ENCODE peak calls at places on chromosomes 1 and 21, in five cellular contexts. O is heart left ventricle, K is choroid plexus epithelial cell, D is psoas muscle, B is lower lobe of right lung. Q is an unnamed sample.

GRCh38 chr1:186754542-186755150 is 74.1 kb upstream of the PLA2G4A start:
- DNase-seq in K (no peak), B (no peak), O (no peak), D (no peak), Q (peak; percentile 28)

GRCh38 chr21:36282568-36283230 is 37.3 kb upstream of the MORC3 start:
- DNase-seq in B (no peak), O (no peak), D (peak; percentile 4), K (peak; percentile 17), Q (peak; percentile 88)

GRCh38 chr1:60894121-60894520 is 188.2 kb upstream of the NFIA start:
- DNase-seq in O (no peak), D (no peak), B (no peak), K (no peak), Q (no peak)

GRCh38 chr1:63665824-63666223 is 72.6 kb downstream of the PGM1 start:
- DNase-seq in O (no peak), B (no peak), K (no peak), D (no peak), Q (no peak)

GRCh38 chr1:228083871-228084278 is 1.4 kb downstream of the ARF1 start:
- DNase-seq in K (peak; percentile 46), D (peak; percentile 69), B (peak; percentile 70), O (peak; percentile 45), Q (peak; percentile 49)

GRCh38 chr1:201110616-201111015 is 1.6 kb downstream of the CACNA1S start:
- DNase-seq in K (no peak), O (no peak), D (no peak), B (no peak), Q (no peak)

GRCh38 chr1:7644086-7644485 is 127.0 kb upstream of the VAMP3 start:
- DNase-seq in K (no peak), B (no peak), D (no peak), O (no peak), Q (no peak)

GRCh38 chr1:3919706-3920105 is 19.6 kb upstream of the C1orf174 start:
- DNase-seq in D (no peak), B (peak; percentile 18), K (no peak), O (no peak), Q (no peak)

GRCh38 chr1:111565957-111566356 is 53.6 kb upstream of the RAP1A start:
- DNase-seq in B (no peak), K (no peak), O (no peak), D (no peak), Q (no peak)

GRCh38 chr1:179002552-179003345 is 22.9 kb upstream of the FAM20B start:
- DNase-seq in D (peak; percentile 84), B (peak; percentile 65), K (peak; percentile 75), O (peak; percentile 78), Q (peak; percentile 65)

GRCh38 chr1:84708031-84708430 is 17.8 kb upstream of the SSX2IP start:
- DNase-seq in O (no peak), D (no peak), K (peak; percentile 7), B (no peak), Q (no peak)

GRCh38 chr1:205800470-205800869 is 12.5 kb downstream of the SLC41A1 start:
- DNase-seq in B (no peak), O (peak; percentile 43), K (no peak), D (no peak), Q (no peak)

GRCh38 chr1:11422701-11423100 is 56.3 kb upstream of the DISP3 start:
- DNase-seq in O (no peak), D (no peak), B (no peak), K (no peak), Q (no peak)

GRCh38 chr1:5570931-5571330 is 421.3 kb downstream of the NPHP4 start:
- DNase-seq in B (no peak), O (no peak), K (no peak), D (no peak), Q (no peak)

GRCh38 chr21:45291613-45292398 is 4.1 kb upstream of the POFUT2 start:
- DNase-seq in B (peak; percentile 50), D (no peak), K (no peak), O (no peak), Q (no peak)

GRCh38 chr1:153561401-153561985 is 4.2 kb downstream of the S100A2 start:
- DNase-seq in B (no peak), O (no peak), K (no peak), D (peak; percentile 20), Q (no peak)

GRCh38 chr1:50251592-50252165 is 143.0 kb downstream of the ELAVL4 start:
- DNase-seq in D (no peak), K (no peak), O (no peak), B (no peak), Q (no peak)

GRCh38 chr1:93676424-93676823 is 5.2 kb downstream of the BCAR3 start:
- DNase-seq in K (peak; percentile 72), O (peak; percentile 64), B (no peak), D (peak; percentile 63), Q (peak; percentile 69)

GRCh38 chr1:119779869-119780356 is 11.2 kb upstream of the HMGCS2 start:
- DNase-seq in O (peak; percentile 40), K (peak; percentile 63), D (no peak), B (no peak), Q (peak; percentile 97)

GRCh38 chr1:203488539-203488938 is 5.4 kb upstream of the OPTC start:
- DNase-seq in O (no peak), D (no peak), K (no peak), B (no peak), Q (no peak)

GRCh38 chr1:30372792-30373433 is 350.5 kb downstream of the MATN1 start:
- DNase-seq in D (no peak), O (no peak), B (no peak), K (no peak), Q (no peak)

GRCh38 chr1:247445775-247446364 is 12.0 kb downstream of the OR2B11 start:
- DNase-seq in D (no peak), K (no peak), B (peak; percentile 55), O (peak; percentile 47), Q (no peak)

GRCh38 chr1:235503333-235504121 is 725 bp downstream of the B3GALNT2 start:
- DNase-seq in O (peak; percentile 66), D (peak; percentile 76), B (peak; percentile 77), K (peak; percentile 56), Q (peak; percentile 61)

GRCh38 chr1:33763406-33763805 is 100.5 kb upstream of the HMGB4 start:
- DNase-seq in K (no peak), B (no peak), O (no peak), D (no peak), Q (no peak)

GRCh38 chr1:41486053-41486891 is 1.8 kb upstream of the EDN2 start:
- DNase-seq in B (peak; percentile 36), D (peak; percentile 29), K (peak; percentile 72), O (peak; percentile 12), Q (no peak)

GRCh38 chr1:172323666-172324065 is 96.8 kb upstream of the C1orf105 start:
- DNase-seq in K (no peak), D (no peak), B (no peak), O (no peak), Q (no peak)

GRCh38 chr1:172322219-172323061 is 98.0 kb upstream of the C1orf105 start:
- DNase-seq in D (peak; percentile 51), O (peak; percentile 58), B (peak; percentile 41), K (peak; percentile 95), Q (peak; percentile 85)

GRCh38 chr1:172325562-172325961 is 94.9 kb upstream of the C1orf105 start:
- DNase-seq in D (no peak), O (no peak), K (peak; percentile 46), B (no peak), Q (peak; percentile 39)

GRCh38 chr1:172321429-172321828 is 99.1 kb upstream of the C1orf105 start:
- DNase-seq in D (no peak), K (peak; percentile 47), B (no peak), O (peak; percentile 26), Q (peak; percentile 70)

GRCh38 chr1:172320723-172321122 is 99.8 kb upstream of the C1orf105 start:
- DNase-seq in K (peak; percentile 61), B (no peak), D (no peak), O (peak; percentile 32), Q (peak; percentile 79)
- TF ChIP-seq CTCF in K (peak; percentile 41), B (no peak), D (no peak), O (peak; percentile 11), Q (peak; percentile 22)

DNA sequence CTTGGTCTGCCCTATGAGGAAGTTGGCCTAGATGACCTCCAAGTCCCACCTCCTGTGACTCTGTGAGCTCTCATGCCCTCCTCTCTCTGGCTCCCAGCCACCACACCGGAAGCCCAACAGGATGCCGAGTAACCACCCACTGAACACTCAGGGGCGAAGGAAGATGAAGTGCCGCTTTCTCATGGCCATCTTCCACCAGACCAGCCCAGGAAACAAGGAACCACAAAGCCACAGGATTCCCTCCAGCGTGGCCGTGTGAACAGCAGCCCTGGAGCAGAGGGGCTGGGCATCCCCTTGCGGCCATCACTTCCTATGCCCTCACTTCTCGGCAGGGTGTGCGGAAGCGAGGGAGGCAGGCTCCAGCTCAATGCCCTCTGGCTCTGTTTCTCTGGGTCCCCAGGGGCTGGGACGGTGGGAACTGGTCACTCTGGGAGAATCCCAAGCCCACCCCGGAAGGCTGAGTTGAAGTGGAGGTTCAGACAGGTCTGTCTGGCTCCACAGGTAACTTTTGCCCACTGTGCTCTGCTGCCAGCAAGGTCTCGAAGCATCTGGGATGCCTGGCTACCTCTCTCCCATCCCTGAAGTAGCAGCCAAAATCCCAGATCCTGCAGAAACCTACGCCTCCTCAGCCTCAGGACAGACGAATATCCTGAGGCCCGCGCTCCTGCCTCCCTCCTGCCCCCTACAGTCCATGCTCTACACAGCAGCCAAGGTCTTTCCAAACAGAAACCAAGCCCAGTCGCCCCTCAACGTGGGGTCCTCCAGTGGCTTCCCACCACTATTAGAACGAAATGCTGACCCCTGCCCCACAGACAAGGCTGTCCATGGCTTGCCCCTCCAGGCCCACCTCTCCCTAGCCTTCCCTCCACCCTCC is 44.2 kb upstream of the ECE1 start:
- DNase-seq in B (peak; percentile 86), O (peak; percentile 77), D (peak; percentile 79), K (peak; percentile 88), Q (peak; percentile 92)
- H3K4me3 ChIP-seq in B (peak overlapping the region; percentile 42), O (no peak overlapping the region), D (peak overlapping the region; percentile 43), K (peak overlapping the region; percentile 46), Q (peak overlapping the region; percentile 45)

DNA sequence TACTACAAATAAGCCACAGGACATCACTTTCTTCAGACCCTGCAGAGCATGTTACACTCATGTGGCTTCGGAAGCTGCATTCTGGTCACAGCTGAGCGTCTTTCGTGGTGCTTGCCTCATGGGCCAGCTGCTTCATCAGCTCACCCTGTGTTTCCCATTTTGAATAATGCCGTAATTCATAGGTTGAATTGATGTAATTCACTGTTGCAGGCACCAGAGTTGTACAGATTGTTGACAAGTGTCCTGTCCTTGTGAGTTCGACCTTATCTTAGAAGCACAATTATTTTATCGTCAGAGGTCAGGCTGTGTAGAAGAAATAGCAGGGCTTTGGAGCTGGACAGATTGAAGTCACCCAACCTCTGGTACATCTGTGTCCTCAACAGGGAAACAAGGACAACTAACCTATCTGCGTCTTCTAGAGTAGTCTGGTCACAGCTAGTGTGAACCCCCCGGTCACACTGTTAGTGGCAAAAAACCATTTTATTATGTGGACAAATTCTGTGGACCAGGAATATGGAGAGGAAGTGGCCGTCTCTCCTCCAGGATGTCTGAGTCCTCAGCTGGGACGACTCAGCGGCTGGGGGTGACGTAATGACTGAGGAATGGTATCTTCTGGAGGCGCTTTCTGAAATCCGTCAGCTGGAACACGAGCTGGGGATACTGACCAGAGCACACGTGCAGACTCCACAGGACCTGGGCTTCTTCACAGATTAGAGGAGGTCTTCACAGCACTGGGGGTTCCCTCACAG is 17.8 kb downstream of the PKNOX1 start:
- DNase-seq in B (peak; percentile 56), D (no peak), O (peak; percentile 85), K (peak; percentile 95), Q (peak; percentile 98)
- TF ChIP-seq CTCF in B (no peak), D (no peak), O (no peak), K (no peak), Q (no peak)

DNA sequence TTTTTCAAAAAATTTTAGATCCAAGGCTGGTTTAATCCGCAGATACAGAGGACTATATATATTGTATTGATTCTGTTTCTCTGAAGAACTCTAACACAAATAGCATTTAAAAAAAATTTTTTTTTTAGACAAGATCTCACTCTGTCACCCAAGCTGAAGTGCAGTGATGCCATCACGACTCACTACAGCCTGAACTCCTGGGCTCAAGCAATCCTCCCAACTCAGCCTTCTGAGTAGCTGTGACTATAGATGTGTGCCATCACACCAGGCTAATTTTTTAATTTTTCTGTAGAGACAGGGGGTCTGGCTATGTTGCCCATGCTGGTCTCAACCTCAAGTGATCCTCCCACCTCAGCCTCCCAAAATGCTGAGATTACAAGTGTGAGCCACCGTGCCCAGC is 3.0 kb downstream of the ANKRD45 start:
- DNase-seq in B (no peak), K (no peak), O (no peak), D (no peak), Q (no peak)
- H3K4me3 ChIP-seq in B (no peak overlapping the region), K (no peak overlapping the region), O (no peak overlapping the region), D (no peak overlapping the region), Q (no peak overlapping the region)